ENCODE peak calls at places on chromosomes 4 and X, in ten cellular contexts. D, E, P, V, G, B, Z, N, R and O are unnamed samples.

GRCh38 chr4:27692098-27692679 is 831.5 kb downstream of the STIM2 start:
- DNase-seq in R (no peak), Z (peak; percentile 57), D (no peak), V (no peak), G (no peak), P (peak; percentile 23), B (no peak), E (peak; percentile 40), N (no peak), O (peak; percentile 5)

GRCh38 chrX:13721819-13722527 is 12.4 kb downstream of the TRAPPC2 start:
- DNase-seq in G (peak; percentile 16), P (no peak), D (no peak), R (no peak), V (no peak), N (peak; percentile 16), B (no peak), Z (no peak), E (no peak), O (no peak)

GRCh38 chr4:119659576-119659975 is 31.0 kb upstream of the PDE5A start:
- DNase-seq in N (peak; percentile 33), G (peak; percentile 13), Z (peak; percentile 9), P (no peak), D (no peak), B (no peak), R (no peak), V (no peak), E (no peak), O (no peak)

GRCh38 chr4:146577111-146577510 is 55.4 kb upstream of the SLC10A7 start:
- DNase-seq in R (no peak), B (no peak), Z (no peak), D (no peak), G (no peak), P (no peak), N (no peak), V (no peak), E (no peak), O (peak; percentile 39)

GRCh38 chrX:130834149-130834548 is 68.9 kb downstream of the ENOX2 start:
- DNase-seq in E (peak; percentile 39), N (no peak), Z (no peak), R (no peak), P (no peak), D (no peak), G (no peak), B (no peak), V (no peak), O (peak; percentile 1)

GRCh38 chrX:134315893-134316292 is 78.9 kb downstream of the CCDC160 start:
- DNase-seq in E (no peak), G (peak; percentile 4), R (no peak), D (no peak), P (no peak), B (no peak), V (peak; percentile 24), N (no peak), Z (no peak), O (no peak)

GRCh38 chrX:40864972-40865371 is 129.6 kb upstream of the MED14 start:
- DNase-seq in R (no peak), Z (no peak), D (no peak), V (no peak), E (no peak), B (no peak), N (no peak), P (no peak), G (peak; percentile 37), O (no peak)

GRCh38 chr4:156109943-156110925 is 156.6 kb upstream of the CTSO start:
- DNase-seq in R (no peak), E (no peak), G (peak; percentile 59), V (no peak), Z (no peak), B (no peak), D (no peak), P (peak; percentile 34), N (no peak), O (peak; percentile 6)

GRCh38 chr4:150960818-150961217 is 54.3 kb downstream of the LRBA start:
- DNase-seq in N (no peak), P (peak; percentile 32), G (peak; percentile 35), V (peak; percentile 28), Z (peak; percentile 71), E (no peak), B (no peak), D (no peak), R (no peak), O (peak; percentile 46)

GRCh38 chrX:39574178-39574577 is 523.6 kb downstream of the BCOR start:
- DNase-seq in D (no peak), P (no peak), B (no peak), V (no peak), E (no peak), Z (no peak), G (no peak), N (peak; percentile 49), R (no peak), O (no peak)

GRCh38 chrX:36334508-36335015 is 415.0 kb downstream of the CFAP47 start:
- DNase-seq in G (no peak), D (no peak), Z (no peak), B (no peak), N (no peak), E (no peak), V (no peak), P (no peak), R (no peak), O (no peak)

GRCh38 chrX:16594490-16594889 is 55.5 kb upstream of the S100G start:
- DNase-seq in D (no peak), N (no peak), R (no peak), B (no peak), G (no peak), V (no peak), Z (no peak), P (no peak), E (no peak), O (peak; percentile 49)

GRCh38 chrX:17375631-17376380 is 806 bp downstream of the NHS start:
- DNase-seq in E (no peak), B (no peak), N (peak; percentile 23), V (no peak), P (peak; percentile 25), D (peak; percentile 6), R (no peak), G (peak; percentile 47), Z (no peak), O (peak; percentile 15)

GRCh38 chr4:118772149-118773081 is 63.5 kb downstream of the SEC24D start:
- DNase-seq in E (peak; percentile 5), N (peak; percentile 43), D (no peak), G (peak; percentile 36), V (no peak), R (no peak), B (no peak), P (peak; percentile 39), Z (no peak), O (peak; percentile 55)